ENCODE peak calls at places on chromosomes 1 and 21, in eight cellular contexts. Y, Q, M, T, H, D, W and P are unnamed samples.

GRCh38 chr1:28577052-28577678 is 14.9 kb upstream of the RAB42 start:
- DNase-seq in Y (no peak), Q (peak), M (peak), T (no peak), H (no peak), D (peak), W (no peak), P (no peak)

GRCh38 chr1:34984435-34985062 is 598 bp downstream of the TMEM35B start:
- DNase-seq in Y (no peak), Q (no peak), M (no peak), T (peak), H (no peak), D (peak), W (peak), P (no peak)

GRCh38 chr1:184792450-184792969 is 37.9 kb upstream of the EDEM3 start:
- DNase-seq in Y (peak), Q (no peak), M (peak), T (no peak), H (peak), D (peak), W (no peak), P (peak)

GRCh38 chr1:232328496-232329102 is 301.3 kb downstream of the SIPA1L2 start:
- DNase-seq in Y (no peak), Q (no peak), M (no peak), T (no peak), H (no peak), D (no peak), W (no peak), P (no peak)

GRCh38 chr1:158022554-158023278 is 29.3 kb downstream of the KIRREL1 start:
- DNase-seq in Y (no peak), Q (no peak), M (no peak), T (no peak), H (no peak), D (no peak), W (no peak), P (no peak)

GRCh38 chr1:26286064-26286416 is 6.2 kb downstream of the SH3BGRL3 start:
- DNase-seq in Y (no peak), Q (no peak), M (no peak), T (no peak), H (no peak), D (no peak), W (no peak), P (no peak)

GRCh38 chr1:41906977-41907376 is 11.7 kb downstream of the HIVEP3 start:
- DNase-seq in Y (no peak), Q (no peak), M (no peak), T (no peak), H (no peak), D (no peak), W (no peak), P (no peak)

GRCh38 chr21:21018841-21019240 is 20.6 kb downstream of the NCAM2 start:
- DNase-seq in Y (no peak), Q (peak), M (no peak), T (no peak), H (no peak), D (no peak), W (no peak), P (no peak)

GRCh38 chr21:28867401-28867800 is 125.3 kb downstream of the LTN1 start:
- DNase-seq in Y (no peak), Q (no peak), M (no peak), T (no peak), H (no peak), D (no peak), W (no peak), P (no peak)

GRCh38 chr1:151720190-151720953 is 950 bp upstream of the RIIAD1 start:
- DNase-seq in Y (no peak), Q (no peak), M (no peak), T (no peak), H (no peak), D (no peak), W (no peak), P (no peak)

GRCh38 chr1:175080030-175080429 is 12.4 kb downstream of the TNN start:
- DNase-seq in Y (no peak), Q (no peak), M (no peak), T (no peak), H (no peak), D (no peak), W (no peak), P (no peak)

GRCh38 chr1:164343189-164343588 is 215.8 kb upstream of the PBX1 start:
- DNase-seq in Y (no peak), Q (no peak), M (no peak), T (no peak), H (no peak), D (no peak), W (no peak), P (no peak)

GRCh38 chr1:63971557-63971956 is 197.7 kb downstream of the ROR1 start:
- DNase-seq in Y (no peak), Q (no peak), M (no peak), T (no peak), H (no peak), D (no peak), W (no peak), P (no peak)

GRCh38 chr1:9013824-9014223 is 12.4 kb downstream of the SLC2A7 start:
- DNase-seq in Y (no peak), Q (no peak), M (no peak), T (no peak), H (no peak), D (no peak), W (no peak), P (no peak)

GRCh38 chr1:170114916-170115315 is 30.8 kb upstream of the NTMT2 start:
- DNase-seq in Y (no peak), Q (peak), M (no peak), T (no peak), H (no peak), D (no peak), W (no peak), P (no peak)

GRCh38 chr21:46113497-46114176 is 15.7 kb downstream of the COL6A2 start:
- DNase-seq in Y (no peak), Q (no peak), M (no peak), T (peak), H (no peak), D (no peak), W (no peak), P (no peak)

GRCh38 chr1:214864896-214865688 is 217.4 kb upstream of the KCNK2 start:
- DNase-seq in Y (no peak), Q (no peak), M (no peak), T (no peak), H (no peak), D (no peak), W (no peak), P (no peak)

GRCh38 chr1:160519542-160520435 is 3.3 kb downstream of the SLAMF6 start:
- DNase-seq in Y (peak), Q (peak), M (no peak), T (no peak), H (no peak), D (no peak), W (peak), P (no peak)

GRCh38 chr1:224696891-224697765 is 81.0 kb downstream of the CNIH3 start:
- DNase-seq in Y (no peak), Q (no peak), M (no peak), T (no peak), H (no peak), D (no peak), W (no peak), P (no peak)

GRCh38 chr1:243287652-243288051 is 31.8 kb downstream of the SDCCAG8 start:
- DNase-seq in Y (no peak), Q (no peak), M (no peak), T (no peak), H (no peak), D (peak), W (no peak), P (no peak)

GRCh38 chr1:108845991-108846390 is 10.9 kb downstream of the AKNAD1 start:
- DNase-seq in Y (no peak), Q (no peak), M (no peak), T (no peak), H (no peak), D (no peak), W (no peak), P (no peak)

GRCh38 chr1:153545067-153546055 is at the start of gene S100A4:
- DNase-seq in Y (peak), Q (peak), M (peak), T (peak), H (peak), D (peak), W (peak), P (peak)
- TF ChIP-seq CTCF in Y (no peak), Q (no peak), M (no peak), T (no peak), H (no peak), D (no peak), W (no peak), P (no peak)

GRCh38 chr1:193417420-193417819 is 231.0 kb upstream of the B3GALT2 start:
- DNase-seq in Y (no peak), Q (no peak), M (no peak), T (no peak), H (no peak), D (no peak), W (no peak), P (no peak)

GRCh38 chr1:193416226-193416625 is 229.8 kb upstream of the B3GALT2 start:
- DNase-seq in Y (no peak), Q (no peak), M (no peak), T (no peak), H (no peak), D (no peak), W (no peak), P (no peak)

GRCh38 chr1:193421487-193421886 is 235.1 kb upstream of the B3GALT2 start:
- DNase-seq in Y (no peak), Q (no peak), M (no peak), T (no peak), H (no peak), D (no peak), W (no peak), P (no peak)

GRCh38 chr1:193418745-193419058 is 232.3 kb upstream of the B3GALT2 start:
- DNase-seq in Y (no peak), Q (no peak), M (no peak), T (no peak), H (no peak), D (no peak), W (no peak), P (no peak)

DNA sequence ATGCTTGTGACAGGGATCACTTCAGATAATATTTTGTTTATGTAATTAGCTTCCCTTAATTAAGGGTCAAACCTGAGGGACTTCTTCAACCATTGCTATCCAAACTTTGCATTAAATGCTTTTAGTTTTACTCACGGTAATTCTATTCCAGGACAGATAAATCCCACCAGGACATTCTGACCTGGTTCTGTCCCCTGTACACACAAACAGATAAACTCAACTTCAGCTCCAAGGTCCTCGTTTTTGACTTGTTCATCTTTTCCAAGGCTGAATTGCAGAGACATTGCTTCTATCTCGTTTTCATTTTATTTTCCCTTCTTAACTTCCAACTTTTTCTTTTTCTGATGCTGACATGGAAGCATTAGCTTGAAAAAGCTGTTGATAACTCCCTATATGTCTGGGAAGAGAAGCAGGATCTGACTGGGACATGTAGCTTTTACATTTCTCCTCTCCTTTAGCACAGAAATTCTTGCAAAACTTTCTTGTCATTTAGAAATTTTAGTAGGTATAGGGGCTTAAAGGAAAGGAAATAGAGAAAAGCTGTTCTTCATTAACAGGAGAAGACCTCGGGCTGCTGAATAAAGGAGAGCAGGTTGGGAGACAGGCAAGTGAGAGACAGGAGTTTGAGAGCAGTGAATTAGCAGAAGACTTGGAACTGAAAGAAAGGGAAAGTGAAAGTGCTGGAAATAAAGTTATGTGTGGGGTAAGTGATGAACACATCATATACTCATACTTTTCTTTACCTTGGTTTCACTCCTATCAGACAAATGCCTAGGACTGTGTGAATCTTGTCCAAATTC is 231.7 kb upstream of the B3GALT2 start:
- DNase-seq in Y (no peak), Q (no peak), M (no peak), T (no peak), H (no peak), D (no peak), W (no peak), P (no peak)
- TF ChIP-seq REST in Y (no peak), Q (no peak), M (no peak), T (no peak), H (no peak), D (no peak), W (no peak), P (no peak)

GRCh38 chr21:26883768-26884167 is 38.6 kb upstream of the ADAMTS1 start:
- DNase-seq in Y (no peak), Q (no peak), M (no peak), T (no peak), H (no peak), D (no peak), W (no peak), P (no peak)
- H3K27ac ChIP-seq in Y (no peak), Q (no peak), M (no peak), T (no peak), H (no peak), D (no peak), W (no peak), P (no peak)

DNA sequence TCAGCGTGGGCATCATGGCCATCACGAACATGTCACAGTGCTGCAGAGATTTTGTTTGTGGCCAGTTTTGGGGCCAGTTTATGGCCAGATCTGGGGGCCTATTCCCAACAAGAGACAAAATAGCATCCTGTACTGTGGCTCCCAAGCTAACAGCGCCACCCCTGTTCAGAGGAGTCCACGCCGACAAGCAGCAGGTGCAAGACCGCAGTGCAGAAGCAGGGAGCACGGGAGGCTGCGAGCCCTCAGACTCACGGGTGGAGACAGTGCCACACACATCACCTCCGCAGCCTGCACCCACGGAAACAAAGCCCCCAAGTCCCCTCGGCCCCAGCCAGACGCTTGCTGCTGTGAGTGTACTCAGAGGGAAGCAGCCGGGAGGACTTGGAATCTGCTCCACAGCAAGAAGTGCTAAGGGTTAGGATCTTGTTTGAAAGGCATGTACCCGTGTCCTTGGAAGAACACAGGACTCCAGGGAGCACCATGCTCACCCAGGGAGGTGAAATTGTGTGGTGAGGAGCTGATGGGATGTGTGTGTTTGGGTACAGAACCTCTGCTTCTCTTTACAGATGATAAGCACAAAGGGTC is 7.1 kb downstream of the TCP10L start:
- DNase-seq in Y (no peak), Q (peak), M (no peak), T (peak), H (peak), D (no peak), W (no peak), P (no peak)
- TF ChIP-seq CTCF in Y (peak), Q (peak), M (peak), T (peak), H (peak), D (no peak), W (peak), P (peak)

GRCh38 chr1:159170639-159171038 is 776 bp upstream of the CADM3 start:
- DNase-seq in Y (no peak), Q (no peak), M (no peak), T (no peak), H (no peak), D (no peak), W (no peak), P (no peak)

GRCh38 chr1:159173303-159173702 is 1.9 kb downstream of the CADM3 start:
- DNase-seq in Y (no peak), Q (no peak), M (no peak), T (no peak), H (no peak), D (no peak), W (no peak), P (no peak)

GRCh38 chr1:159171254-159171687 is at the start of gene CADM3:
- DNase-seq in Y (no peak), Q (peak), M (no peak), T (peak), H (no peak), D (no peak), W (no peak), P (no peak)

GRCh38 chr1:159172599-159173291 is 1.3 kb downstream of the CADM3 start:
- DNase-seq in Y (no peak), Q (peak), M (no peak), T (peak), H (no peak), D (peak), W (no peak), P (no peak)

GRCh38 chr1:159171688-159172501 is 480 bp downstream of the CADM3 start:
- DNase-seq in Y (peak), Q (peak), M (no peak), T (no peak), H (no peak), D (no peak), W (no peak), P (no peak)
- TF ChIP-seq REST in Y (no peak), Q (no peak), M (no peak), T (no peak), H (no peak), D (no peak), W (no peak), P (no peak)

GRCh38 chr1:112855152-112855836 is 100.7 kb downstream of the SLC16A1 start:
- DNase-seq in Y (no peak), Q (no peak), M (no peak), T (no peak), H (no peak), D (no peak), W (no peak), P (no peak)

GRCh38 chr1:112849967-112850641 is 105.9 kb downstream of the SLC16A1 start:
- DNase-seq in Y (no peak), Q (peak), M (no peak), T (no peak), H (no peak), D (no peak), W (no peak), P (no peak)

GRCh38 chr1:112849425-112849966 is 106.5 kb downstream of the SLC16A1 start:
- DNase-seq in Y (no peak), Q (peak), M (no peak), T (peak), H (no peak), D (no peak), W (no peak), P (no peak)

GRCh38 chr1:112852934-112853333 is 103.1 kb downstream of the SLC16A1 start:
- DNase-seq in Y (no peak), Q (no peak), M (no peak), T (no peak), H (no peak), D (no peak), W (no peak), P (no peak)

DNA sequence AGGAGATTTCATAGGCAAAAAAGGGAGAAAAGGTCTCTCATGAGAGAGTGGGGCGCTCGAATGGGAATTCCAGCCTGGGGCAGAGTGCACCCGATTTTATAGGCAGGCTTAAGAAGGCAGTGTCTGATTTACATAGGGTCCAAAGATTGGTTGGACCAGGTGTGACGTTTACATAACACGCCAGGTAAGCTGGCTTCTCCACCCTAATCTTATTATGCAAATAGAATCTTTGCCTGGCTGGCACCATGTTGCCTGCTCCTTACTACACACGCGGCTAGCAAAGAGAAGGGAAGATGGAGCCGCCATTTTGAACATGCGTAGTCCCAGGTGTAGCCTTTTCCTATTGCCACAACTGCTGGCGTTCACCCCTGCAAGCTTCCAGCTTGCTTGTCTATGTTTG is 103.7 kb downstream of the SLC16A1 start:
- DNase-seq in Y (no peak), Q (no peak), M (no peak), T (no peak), H (no peak), D (no peak), W (no peak), P (no peak)
- H3K27ac ChIP-seq in Y (no peak), Q (no peak), M (no peak), T (no peak), H (no peak), D (no peak), W (no peak), P (no peak)

DNA sequence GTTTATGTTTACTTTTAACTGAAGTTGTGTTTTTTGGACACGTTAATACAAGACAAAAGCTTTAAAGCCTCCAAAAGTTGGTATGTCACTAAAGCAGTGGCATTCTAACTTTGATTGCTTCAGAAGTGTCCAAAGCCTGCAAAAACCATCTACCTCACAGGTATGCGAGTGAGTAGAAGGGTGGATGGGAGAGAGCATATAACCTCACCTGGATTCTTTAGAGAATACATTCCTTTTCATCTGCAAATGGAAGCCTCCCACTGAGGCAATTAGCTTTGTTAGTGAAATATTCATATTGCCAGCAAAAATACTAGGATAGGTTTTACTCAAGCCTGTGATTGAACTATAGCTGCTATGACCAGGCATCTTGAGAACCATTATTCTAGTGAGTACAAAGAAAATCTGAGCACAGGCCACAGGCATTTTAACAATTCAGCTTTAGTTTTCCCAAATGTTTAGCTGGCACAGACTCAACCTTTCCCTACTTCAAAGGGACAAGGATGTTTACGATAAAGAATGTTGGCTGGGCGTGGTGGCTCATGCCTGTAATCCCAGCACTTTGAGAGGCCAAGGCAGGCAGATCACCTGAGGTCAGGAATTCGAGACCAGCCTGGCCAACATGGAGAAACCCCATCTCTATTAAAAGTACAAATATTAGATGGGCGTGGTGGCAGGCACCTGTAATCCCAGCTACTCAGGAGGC is 39.7 kb downstream of the MAP3K21 start:
- DNase-seq in Y (no peak), Q (peak), M (peak), T (no peak), H (peak), D (no peak), W (no peak), P (no peak)
- TF ChIP-seq CTCF in Y (no peak), Q (no peak), M (no peak), T (no peak), H (no peak), D (no peak), W (no peak), P (no peak)

GRCh38 chr1:29649375-29650040 is 413.2 kb downstream of the PTPRU start:
- DNase-seq in Y (no peak), Q (no peak), M (no peak), T (no peak), H (no peak), D (no peak), W (peak), P (no peak)
- TF ChIP-seq REST in Y (no peak), Q (no peak), M (no peak), T (no peak), H (no peak), D (no peak), W (no peak), P (no peak)

GRCh38 chr1:37159102-37159501 is 124.8 kb upstream of the GRIK3 start:
- DNase-seq in Y (no peak), Q (peak), M (no peak), T (no peak), H (peak), D (no peak), W (peak), P (no peak)
- H3K27ac ChIP-seq in Y (no peak), Q (no peak), M (no peak), T (no peak), H (no peak), D (no peak), W (no peak), P (no peak)

DNA sequence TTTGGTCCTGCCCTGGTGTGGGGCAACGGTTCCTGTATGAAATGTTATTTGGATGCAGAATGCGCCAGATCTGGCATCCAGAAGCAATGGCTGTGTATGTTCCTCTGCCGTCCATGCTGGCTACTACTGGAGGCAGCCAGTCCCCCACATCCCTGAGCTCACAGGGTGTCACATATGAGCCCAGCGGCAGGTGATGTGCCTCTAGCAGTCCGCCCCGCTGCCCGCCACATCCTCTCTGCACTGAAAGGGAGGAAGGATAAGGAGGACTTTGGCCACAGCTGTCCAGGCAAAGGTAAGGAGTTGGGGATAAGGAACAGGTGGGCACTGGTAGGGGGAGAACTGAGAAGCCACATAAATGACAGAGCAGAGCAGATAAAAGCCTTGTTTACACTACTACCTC is 305.3 kb upstream of the DAB1 start:
- DNase-seq in Y (no peak), Q (no peak), M (no peak), T (no peak), H (no peak), D (no peak), W (no peak), P (no peak)
- TF ChIP-seq CTCF in Y (no peak), Q (no peak), M (no peak), T (no peak), H (no peak), D (no peak), W (no peak), P (no peak)